ENCODE peak calls at places on chromosomes 7 and 10, in six cellular contexts. J is choroid plexus epithelial cell; Y is activated CD8-positive, alpha-beta memory T cell treated with anti-CD3 and anti-CD28 coated beads for 48 hours; T is neural crest cell; I is AG08395; B is activated gamma-delta T cell. Q is an unnamed sample.

GRCh38 chr7:44283381-44284211 is 41.8 kb downstream of the CAMK2B start:
- DNase-seq in I (no peak), Y (no peak), B (no peak), J (no peak), T (no peak), Q (no peak)

GRCh38 chr7:149423441-149423970 is 37.4 kb downstream of the ZNF777 start:
- DNase-seq in T (no peak), I (no peak), Y (no peak), B (no peak), J (no peak), Q (peak)

GRCh38 chr7:73742753-73743641 is 4.4 kb upstream of the ABHD11 start:
- DNase-seq in T (peak), Y (no peak), I (no peak), J (peak), B (no peak), Q (no peak)

GRCh38 chr10:60978287-60979115 is 34.5 kb upstream of the RHOBTB1 start:
- DNase-seq in T (no peak), B (no peak), I (no peak), Y (no peak), J (no peak), Q (peak)

GRCh38 chr10:10138685-10139084 is 879.0 kb upstream of the CELF2 start:
- DNase-seq in J (peak), I (no peak), T (no peak), B (no peak), Y (no peak), Q (peak)

GRCh38 chr10:50622497-50623298 is 1.1 kb downstream of the SGMS1 start:
- DNase-seq in J (peak), Y (no peak), B (no peak), I (peak), T (peak), Q (peak)

GRCh38 chr7:68269410-68269809 is 1272.8 kb downstream of the TYW1 start:
- DNase-seq in B (no peak), T (no peak), Y (no peak), I (peak), J (peak), Q (peak)

GRCh38 chr7:25032774-25033743 is 53.1 kb upstream of the OSBPL3 start:
- DNase-seq in I (no peak), J (no peak), Y (no peak), B (no peak), T (no peak), Q (peak)

GRCh38 chr10:128078136-128078969 is 47.9 kb downstream of the MKI67 start:
- DNase-seq in I (peak), Y (no peak), T (peak), B (no peak), J (peak), Q (peak)